ENCODE peak calls at places on chromosomes 16 and 17, in six cellular contexts. One of them, this sample, is unnamed.

GRCh38 chr16:81293909-81294802 is 20.6 kb upstream of the GAN start:
- DNase-seq in AG04450: no peak
- DNase-seq in skeletal muscle cell: no peak
- DNase-seq in CD8-positive, alpha-beta T cell: no peak
- DNase-seq in psoas muscle: no peak
- DNase-seq in astrocyte of the cerebellum: no peak
- DNase-seq in this sample: no peak

GRCh38 chr16:78325532-78325931 is 226.1 kb downstream of the WWOX start:
- DNase-seq in CD8-positive, alpha-beta T cell: no peak
- DNase-seq in astrocyte of the cerebellum: no peak
- DNase-seq in AG04450: no peak
- DNase-seq in skeletal muscle cell: no peak
- DNase-seq in psoas muscle: no peak
- DNase-seq in this sample: no peak

GRCh38 chr17:45276031-45276430 is 14.1 kb upstream of the SPATA32 start:
- DNase-seq in skeletal muscle cell: no peak
- DNase-seq in psoas muscle: peak
- DNase-seq in AG04450: peak
- DNase-seq in astrocyte of the cerebellum: no peak
- DNase-seq in CD8-positive, alpha-beta T cell: no peak
- DNase-seq in this sample: no peak

GRCh38 chr17:1830288-1830687 is 483 bp downstream of the RPA1 start:
- DNase-seq in CD8-positive, alpha-beta T cell: peak
- DNase-seq in skeletal muscle cell: no peak
- DNase-seq in astrocyte of the cerebellum: no peak
- DNase-seq in psoas muscle: no peak
- DNase-seq in AG04450: no peak
- DNase-seq in this sample: no peak

GRCh38 chr16:78650675-78651074 is 551.2 kb downstream of the WWOX start:
- DNase-seq in psoas muscle: no peak
- DNase-seq in CD8-positive, alpha-beta T cell: no peak
- DNase-seq in skeletal muscle cell: no peak
- DNase-seq in astrocyte of the cerebellum: no peak
- DNase-seq in AG04450: no peak
- DNase-seq in this sample: no peak

GRCh38 chr16:15970202-15970601 is 20.8 kb downstream of the ABCC1 start:
- DNase-seq in astrocyte of the cerebellum: no peak
- DNase-seq in CD8-positive, alpha-beta T cell: no peak
- DNase-seq in AG04450: no peak
- DNase-seq in psoas muscle: no peak
- DNase-seq in skeletal muscle cell: no peak
- DNase-seq in this sample: no peak

GRCh38 chr17:42354956-42355843 is 33.0 kb downstream of the STAT3 start:
- DNase-seq in astrocyte of the cerebellum: no peak
- DNase-seq in skeletal muscle cell: no peak
- DNase-seq in CD8-positive, alpha-beta T cell: no peak
- DNase-seq in AG04450: no peak
- DNase-seq in psoas muscle: no peak
- DNase-seq in this sample: peak

GRCh38 chr17:55410722-55411462 is 10.7 kb downstream of the MMD start:
- DNase-seq in skeletal muscle cell: no peak
- DNase-seq in psoas muscle: no peak
- DNase-seq in AG04450: no peak
- DNase-seq in astrocyte of the cerebellum: no peak
- DNase-seq in CD8-positive, alpha-beta T cell: no peak
- DNase-seq in this sample: no peak

GRCh38 chr17:49992191-49992932 is 2.7 kb downstream of the DLX3 start:
- DNase-seq in skeletal muscle cell: no peak
- DNase-seq in astrocyte of the cerebellum: no peak
- DNase-seq in AG04450: no peak
- DNase-seq in psoas muscle: no peak
- DNase-seq in CD8-positive, alpha-beta T cell: peak
- DNase-seq in this sample: no peak

GRCh38 chr17:76943781-76944213 is 75.6 kb downstream of the MGAT5B start:
- DNase-seq in AG04450: no peak
- DNase-seq in skeletal muscle cell: no peak
- DNase-seq in astrocyte of the cerebellum: no peak
- DNase-seq in CD8-positive, alpha-beta T cell: no peak
- DNase-seq in psoas muscle: no peak
- DNase-seq in this sample: no peak

GRCh38 chr16:86661715-86662114 is 83.4 kb downstream of the FOXL1 start:
- DNase-seq in CD8-positive, alpha-beta T cell: no peak
- DNase-seq in AG04450: no peak
- DNase-seq in skeletal muscle cell: no peak
- DNase-seq in astrocyte of the cerebellum: no peak
- DNase-seq in psoas muscle: no peak
- DNase-seq in this sample: no peak

GRCh38 chr16:86517652-86518258 is 7.4 kb downstream of the FOXF1 start:
- DNase-seq in psoas muscle: peak
- DNase-seq in astrocyte of the cerebellum: peak
- DNase-seq in skeletal muscle cell: no peak
- DNase-seq in CD8-positive, alpha-beta T cell: no peak
- DNase-seq in AG04450: peak
- DNase-seq in this sample: no peak

DNA sequence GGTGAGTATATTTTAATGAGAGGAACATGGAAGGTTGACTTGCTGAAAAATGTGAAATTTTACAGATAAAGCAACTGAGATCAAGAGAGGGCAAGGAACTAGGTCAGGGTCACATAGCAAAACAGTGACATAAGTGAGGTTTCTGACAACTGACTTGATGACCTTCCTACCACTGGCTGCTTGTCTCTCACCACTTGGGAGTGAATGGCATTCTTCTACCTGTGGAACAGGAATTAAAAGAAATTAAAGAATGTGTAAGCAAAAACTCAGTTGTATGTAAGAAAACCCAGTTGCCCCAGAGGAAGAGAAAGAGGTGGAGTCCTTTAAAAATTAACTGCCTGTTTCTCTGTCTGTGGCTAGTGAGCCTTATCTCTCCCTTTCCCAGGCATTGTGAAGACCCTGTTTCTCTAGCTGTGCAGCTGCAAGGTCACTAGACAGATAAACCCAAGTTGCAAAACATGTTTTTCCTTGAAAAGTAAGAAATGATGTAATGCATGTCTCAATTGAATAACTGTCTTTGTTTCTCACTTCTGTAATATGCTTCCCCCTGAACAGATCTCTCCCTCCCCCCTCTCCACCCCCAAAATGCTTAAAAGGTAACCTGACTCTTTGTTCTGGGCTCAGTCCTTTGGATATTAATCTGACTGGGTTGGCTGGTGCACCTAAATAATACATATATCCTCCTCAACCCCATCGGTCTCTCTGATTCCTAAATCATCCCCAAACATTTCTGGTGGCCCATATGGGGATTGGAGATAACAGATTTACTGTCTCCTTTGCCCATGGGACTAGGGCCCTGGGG is 23.4 kb downstream of the ACSM1 start:
- DNase-seq in AG04450: no peak
- DNase-seq in skeletal muscle cell: no peak
- DNase-seq in CD8-positive, alpha-beta T cell: no peak
- DNase-seq in astrocyte of the cerebellum: no peak
- DNase-seq in psoas muscle: no peak
- DNase-seq in this sample: no peak
- H3K4me3 ChIP-seq in AG04450: no peak
- H3K4me3 ChIP-seq in skeletal muscle cell: no peak
- H3K4me3 ChIP-seq in CD8-positive, alpha-beta T cell: no peak
- H3K4me3 ChIP-seq in astrocyte of the cerebellum: no peak
- H3K4me3 ChIP-seq in psoas muscle: no peak
- H3K4me3 ChIP-seq in this sample: no peak

GRCh38 chr17:51256101-51256500 is 3.7 kb downstream of the MBTD1 start:
- DNase-seq in psoas muscle: no peak
- DNase-seq in CD8-positive, alpha-beta T cell: no peak
- DNase-seq in skeletal muscle cell: no peak
- DNase-seq in AG04450: no peak
- DNase-seq in astrocyte of the cerebellum: no peak
- DNase-seq in this sample: no peak
- H3K4me3 ChIP-seq in psoas muscle: no peak
- H3K4me3 ChIP-seq in CD8-positive, alpha-beta T cell: no peak
- H3K4me3 ChIP-seq in skeletal muscle cell: no peak
- H3K4me3 ChIP-seq in AG04450: no peak
- H3K4me3 ChIP-seq in astrocyte of the cerebellum: no peak
- H3K4me3 ChIP-seq in this sample: no peak

DNA sequence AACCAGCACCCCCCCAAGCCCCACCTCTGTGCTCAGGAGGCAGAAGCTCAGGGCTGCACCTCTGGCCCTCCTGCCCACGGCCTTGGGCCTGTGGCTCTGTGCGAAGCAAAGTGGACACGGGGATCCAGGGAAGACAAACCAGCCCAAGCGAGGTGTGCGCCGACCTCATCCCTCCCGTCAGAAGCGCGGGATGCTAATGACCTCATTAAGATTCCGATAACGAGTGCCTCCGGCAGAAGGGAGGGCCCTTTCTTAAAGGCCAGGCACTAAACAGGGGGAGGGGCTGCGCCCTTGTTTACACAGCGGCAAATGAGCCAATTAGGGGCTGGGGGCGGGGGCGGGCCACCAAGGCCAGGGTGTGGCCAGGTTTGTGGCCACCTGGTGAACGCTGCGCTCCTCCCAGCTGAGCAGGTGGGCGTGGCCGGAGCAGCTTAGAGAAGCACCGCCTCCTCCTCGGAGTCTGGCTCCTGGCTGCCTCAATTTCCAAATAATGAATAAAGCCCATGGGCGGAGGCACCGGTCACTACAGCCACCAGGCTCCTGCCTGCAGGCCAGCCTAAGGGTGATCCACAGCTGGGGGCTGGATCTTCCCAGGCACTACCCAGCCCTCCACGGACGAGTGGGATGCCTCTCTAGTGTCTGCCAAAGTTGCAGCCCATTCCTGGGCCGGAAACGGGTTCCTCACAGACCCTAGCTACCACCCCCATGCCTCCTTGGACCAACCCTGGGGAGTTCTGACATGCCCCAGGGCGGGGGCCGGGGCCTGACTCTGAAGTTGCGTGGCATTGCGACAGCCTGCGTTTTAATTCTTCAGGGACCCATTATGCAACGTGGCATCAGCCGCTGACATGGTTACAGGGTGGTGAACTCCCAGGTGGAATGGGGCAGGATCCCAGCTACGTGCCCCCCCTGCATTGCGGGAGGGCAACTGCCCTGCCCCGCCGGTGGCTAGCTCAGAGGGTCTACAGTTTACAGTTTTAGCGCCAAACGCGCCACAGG is 3.0 kb downstream of the CBX4 start:
- DNase-seq in psoas muscle: no peak
- DNase-seq in CD8-positive, alpha-beta T cell: no peak
- DNase-seq in AG04450: no peak
- DNase-seq in astrocyte of the cerebellum: no peak
- DNase-seq in skeletal muscle cell: no peak
- DNase-seq in this sample: no peak
- H3K4me3 ChIP-seq in psoas muscle: peak
- H3K4me3 ChIP-seq in CD8-positive, alpha-beta T cell: peak
- H3K4me3 ChIP-seq in AG04450: peak
- H3K4me3 ChIP-seq in astrocyte of the cerebellum: peak
- H3K4me3 ChIP-seq in skeletal muscle cell: peak
- H3K4me3 ChIP-seq in this sample: peak

GRCh38 chr17:512311-512710 is 159.7 kb upstream of the RPH3AL start:
- DNase-seq in CD8-positive, alpha-beta T cell: no peak
- DNase-seq in AG04450: no peak
- DNase-seq in psoas muscle: no peak
- DNase-seq in skeletal muscle cell: no peak
- DNase-seq in astrocyte of the cerebellum: no peak
- DNase-seq in this sample: no peak
- H3K4me3 ChIP-seq in CD8-positive, alpha-beta T cell: no peak
- H3K4me3 ChIP-seq in AG04450: no peak
- H3K4me3 ChIP-seq in psoas muscle: peak
- H3K4me3 ChIP-seq in skeletal muscle cell: no peak
- H3K4me3 ChIP-seq in astrocyte of the cerebellum: no peak
- H3K4me3 ChIP-seq in this sample: peak

GRCh38 chr17:6435968-6436367 is 1.0 kb upstream of the AIPL1 start:
- DNase-seq in AG04450: peak
- DNase-seq in psoas muscle: peak
- DNase-seq in astrocyte of the cerebellum: peak
- DNase-seq in skeletal muscle cell: no peak
- DNase-seq in CD8-positive, alpha-beta T cell: peak
- DNase-seq in this sample: no peak

GRCh38 chr17:6437466-6437865 is 2.5 kb upstream of the AIPL1 start:
- DNase-seq in astrocyte of the cerebellum: no peak
- DNase-seq in skeletal muscle cell: no peak
- DNase-seq in AG04450: no peak
- DNase-seq in CD8-positive, alpha-beta T cell: no peak
- DNase-seq in psoas muscle: no peak
- DNase-seq in this sample: no peak

GRCh38 chr17:6430769-6431168 is 4.2 kb downstream of the AIPL1 start:
- DNase-seq in psoas muscle: no peak
- DNase-seq in AG04450: no peak
- DNase-seq in skeletal muscle cell: no peak
- DNase-seq in CD8-positive, alpha-beta T cell: no peak
- DNase-seq in astrocyte of the cerebellum: no peak
- DNase-seq in this sample: no peak

GRCh38 chr17:6437956-6438355 is 3.0 kb upstream of the AIPL1 start:
- DNase-seq in psoas muscle: no peak
- DNase-seq in CD8-positive, alpha-beta T cell: no peak
- DNase-seq in AG04450: no peak
- DNase-seq in skeletal muscle cell: no peak
- DNase-seq in astrocyte of the cerebellum: no peak
- DNase-seq in this sample: no peak

GRCh38 chr17:6435051-6435450 is at the start of gene AIPL1:
- DNase-seq in psoas muscle: peak
- DNase-seq in CD8-positive, alpha-beta T cell: no peak
- DNase-seq in astrocyte of the cerebellum: no peak
- DNase-seq in skeletal muscle cell: no peak
- DNase-seq in AG04450: no peak
- DNase-seq in this sample: no peak
- H3K4me3 ChIP-seq in psoas muscle: no peak
- H3K4me3 ChIP-seq in CD8-positive, alpha-beta T cell: no peak
- H3K4me3 ChIP-seq in astrocyte of the cerebellum: no peak
- H3K4me3 ChIP-seq in skeletal muscle cell: no peak
- H3K4me3 ChIP-seq in AG04450: no peak
- H3K4me3 ChIP-seq in this sample: no peak

DNA sequence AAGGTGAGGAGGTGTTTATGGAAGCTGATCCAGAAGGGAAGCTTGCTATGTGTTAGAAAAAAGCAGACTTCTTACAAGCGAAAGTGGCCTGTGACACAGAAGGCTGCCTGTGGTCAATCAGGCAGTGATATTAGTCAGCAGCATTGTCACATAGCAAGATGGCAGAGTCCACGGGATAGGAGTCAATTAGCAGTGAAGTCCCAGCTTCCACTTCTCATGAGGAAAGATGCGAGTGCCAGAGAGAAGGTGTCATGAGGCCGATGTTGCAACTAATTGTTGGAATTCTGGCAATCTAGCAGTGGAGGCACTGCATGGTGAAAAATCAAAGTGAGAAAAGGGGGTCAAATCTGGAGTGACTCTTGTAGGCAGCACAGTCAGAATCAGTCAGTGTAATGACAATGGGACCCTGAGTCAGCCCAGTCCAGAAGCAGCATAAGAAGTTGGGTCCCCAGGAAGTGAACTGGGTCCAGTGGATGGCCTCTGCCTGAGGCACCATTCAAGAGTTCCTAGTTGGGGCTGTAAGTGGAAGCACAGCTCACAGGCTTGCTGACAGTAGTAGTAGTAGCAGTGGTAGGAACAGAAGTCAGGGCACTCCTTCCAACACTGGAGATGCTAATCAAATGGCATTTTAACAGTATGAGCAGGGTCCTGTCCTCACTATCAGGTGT is 85.1 kb downstream of the TNFRSF13B start:
- DNase-seq in CD8-positive, alpha-beta T cell: peak
- DNase-seq in AG04450: no peak
- DNase-seq in skeletal muscle cell: no peak
- DNase-seq in astrocyte of the cerebellum: no peak
- DNase-seq in psoas muscle: no peak
- DNase-seq in this sample: no peak
- H3K4me3 ChIP-seq in CD8-positive, alpha-beta T cell: no peak
- H3K4me3 ChIP-seq in AG04450: no peak
- H3K4me3 ChIP-seq in skeletal muscle cell: no peak
- H3K4me3 ChIP-seq in astrocyte of the cerebellum: no peak
- H3K4me3 ChIP-seq in psoas muscle: no peak
- H3K4me3 ChIP-seq in this sample: no peak

GRCh38 chr17:70054961-70055360 is 20.1 kb upstream of the KCNJ16 start:
- DNase-seq in skeletal muscle cell: no peak
- DNase-seq in AG04450: no peak
- DNase-seq in CD8-positive, alpha-beta T cell: no peak
- DNase-seq in psoas muscle: no peak
- DNase-seq in astrocyte of the cerebellum: no peak
- DNase-seq in this sample: no peak
- H3K4me3 ChIP-seq in skeletal muscle cell: no peak
- H3K4me3 ChIP-seq in AG04450: no peak
- H3K4me3 ChIP-seq in CD8-positive, alpha-beta T cell: no peak
- H3K4me3 ChIP-seq in psoas muscle: no peak
- H3K4me3 ChIP-seq in astrocyte of the cerebellum: no peak
- H3K4me3 ChIP-seq in this sample: no peak